ENCODE peak calls at places on chromosome 20, in eight cellular contexts. One of them, this sample, is unnamed.

GRCh38 chr20:63612276-63612931 is 14.5 kb downstream of the GMEB2 start:
- DNase-seq in GM23248: no peak
- DNase-seq in stimulated activated CD4-positive, alpha-beta T cell treated with anti-CD3 and anti-CD28 coated beads, Interleukin-2, amount 100 ng/mL, for 48 hours: no peak
- DNase-seq in NCI-H510A: no peak
- DNase-seq in progenitor cell of endocrine pancreas: no peak
- DNase-seq in CD8-positive, alpha-beta T cell: no peak
- DNase-seq in aorta: no peak
- DNase-seq in kidney tubule cell: no peak
- DNase-seq in this sample: no peak

GRCh38 chr20:37392441-37393195 is 46.7 kb downstream of the SRC start:
- DNase-seq in aorta: peak
- DNase-seq in kidney tubule cell: peak
- DNase-seq in stimulated activated CD4-positive, alpha-beta T cell treated with anti-CD3 and anti-CD28 coated beads, Interleukin-2, amount 100 ng/mL, for 48 hours: no peak
- DNase-seq in CD8-positive, alpha-beta T cell: no peak
- DNase-seq in progenitor cell of endocrine pancreas: no peak
- DNase-seq in GM23248: peak
- DNase-seq in NCI-H510A: no peak
- DNase-seq in this sample: no peak

GRCh38 chr20:18465536-18466200 is 1.2 kb downstream of the DZANK1 start:
- DNase-seq in CD8-positive, alpha-beta T cell: no peak
- DNase-seq in progenitor cell of endocrine pancreas: no peak
- DNase-seq in aorta: no peak
- DNase-seq in NCI-H510A: no peak
- DNase-seq in stimulated activated CD4-positive, alpha-beta T cell treated with anti-CD3 and anti-CD28 coated beads, Interleukin-2, amount 100 ng/mL, for 48 hours: no peak
- DNase-seq in kidney tubule cell: peak
- DNase-seq in GM23248: no peak
- DNase-seq in this sample: no peak

GRCh38 chr20:45336530-45337366 is 11.5 kb downstream of the SDC4 start:
- DNase-seq in stimulated activated CD4-positive, alpha-beta T cell treated with anti-CD3 and anti-CD28 coated beads, Interleukin-2, amount 100 ng/mL, for 48 hours: no peak
- DNase-seq in GM23248: peak
- DNase-seq in kidney tubule cell: peak
- DNase-seq in NCI-H510A: no peak
- DNase-seq in CD8-positive, alpha-beta T cell: no peak
- DNase-seq in progenitor cell of endocrine pancreas: no peak
- DNase-seq in aorta: peak
- DNase-seq in this sample: no peak

GRCh38 chr20:22438346-22438745 is 146.0 kb downstream of the FOXA2 start:
- DNase-seq in GM23248: no peak
- DNase-seq in NCI-H510A: no peak
- DNase-seq in CD8-positive, alpha-beta T cell: no peak
- DNase-seq in stimulated activated CD4-positive, alpha-beta T cell treated with anti-CD3 and anti-CD28 coated beads, Interleukin-2, amount 100 ng/mL, for 48 hours: no peak
- DNase-seq in kidney tubule cell: no peak
- DNase-seq in aorta: no peak
- DNase-seq in progenitor cell of endocrine pancreas: no peak
- DNase-seq in this sample: no peak

GRCh38 chr20:3847419-3847940 is 846 bp downstream of the MAVS start:
- DNase-seq in GM23248: no peak
- DNase-seq in progenitor cell of endocrine pancreas: no peak
- DNase-seq in aorta: no peak
- DNase-seq in kidney tubule cell: peak
- DNase-seq in stimulated activated CD4-positive, alpha-beta T cell treated with anti-CD3 and anti-CD28 coated beads, Interleukin-2, amount 100 ng/mL, for 48 hours: no peak
- DNase-seq in CD8-positive, alpha-beta T cell: no peak
- DNase-seq in NCI-H510A: no peak
- DNase-seq in this sample: no peak

GRCh38 chr20:57598491-57598890 is 21.7 kb downstream of the ZBP1 start:
- DNase-seq in kidney tubule cell: no peak
- DNase-seq in stimulated activated CD4-positive, alpha-beta T cell treated with anti-CD3 and anti-CD28 coated beads, Interleukin-2, amount 100 ng/mL, for 48 hours: no peak
- DNase-seq in NCI-H510A: no peak
- DNase-seq in progenitor cell of endocrine pancreas: no peak
- DNase-seq in CD8-positive, alpha-beta T cell: no peak
- DNase-seq in GM23248: no peak
- DNase-seq in aorta: no peak
- DNase-seq in this sample: no peak

GRCh38 chr20:58871533-58872102 is 19.1 kb downstream of the GNAS start:
- DNase-seq in kidney tubule cell: no peak
- DNase-seq in progenitor cell of endocrine pancreas: no peak
- DNase-seq in NCI-H510A: no peak
- DNase-seq in aorta: no peak
- DNase-seq in GM23248: no peak
- DNase-seq in stimulated activated CD4-positive, alpha-beta T cell treated with anti-CD3 and anti-CD28 coated beads, Interleukin-2, amount 100 ng/mL, for 48 hours: no peak
- DNase-seq in CD8-positive, alpha-beta T cell: no peak
- DNase-seq in this sample: no peak

GRCh38 chr20:4813076-4813838 is 91.5 kb downstream of the PRND start:
- DNase-seq in kidney tubule cell: peak
- DNase-seq in stimulated activated CD4-positive, alpha-beta T cell treated with anti-CD3 and anti-CD28 coated beads, Interleukin-2, amount 100 ng/mL, for 48 hours: no peak
- DNase-seq in progenitor cell of endocrine pancreas: no peak
- DNase-seq in GM23248: no peak
- DNase-seq in aorta: no peak
- DNase-seq in NCI-H510A: no peak
- DNase-seq in CD8-positive, alpha-beta T cell: peak
- DNase-seq in this sample: no peak

GRCh38 chr20:17905544-17905943 is 63.0 kb downstream of the SNX5 start:
- DNase-seq in NCI-H510A: no peak
- DNase-seq in aorta: no peak
- DNase-seq in GM23248: no peak
- DNase-seq in progenitor cell of endocrine pancreas: no peak
- DNase-seq in CD8-positive, alpha-beta T cell: no peak
- DNase-seq in stimulated activated CD4-positive, alpha-beta T cell treated with anti-CD3 and anti-CD28 coated beads, Interleukin-2, amount 100 ng/mL, for 48 hours: no peak
- DNase-seq in kidney tubule cell: no peak
- DNase-seq in this sample: no peak

GRCh38 chr20:54351371-54352136 is 123.8 kb upstream of the DOK5 start:
- DNase-seq in CD8-positive, alpha-beta T cell: no peak
- DNase-seq in kidney tubule cell: no peak
- DNase-seq in progenitor cell of endocrine pancreas: no peak
- DNase-seq in NCI-H510A: no peak
- DNase-seq in stimulated activated CD4-positive, alpha-beta T cell treated with anti-CD3 and anti-CD28 coated beads, Interleukin-2, amount 100 ng/mL, for 48 hours: no peak
- DNase-seq in aorta: no peak
- DNase-seq in GM23248: no peak
- DNase-seq in this sample: no peak

GRCh38 chr20:47438464-47439381 is 63.0 kb upstream of the NCOA3 start:
- DNase-seq in CD8-positive, alpha-beta T cell: no peak
- DNase-seq in NCI-H510A: no peak
- DNase-seq in stimulated activated CD4-positive, alpha-beta T cell treated with anti-CD3 and anti-CD28 coated beads, Interleukin-2, amount 100 ng/mL, for 48 hours: no peak
- DNase-seq in progenitor cell of endocrine pancreas: no peak
- DNase-seq in aorta: no peak
- DNase-seq in kidney tubule cell: peak
- DNase-seq in GM23248: no peak
- DNase-seq in this sample: no peak

GRCh38 chr20:48669946-48670630 is 157.7 kb downstream of the PREX1 start:
- DNase-seq in GM23248: no peak
- DNase-seq in CD8-positive, alpha-beta T cell: no peak
- DNase-seq in stimulated activated CD4-positive, alpha-beta T cell treated with anti-CD3 and anti-CD28 coated beads, Interleukin-2, amount 100 ng/mL, for 48 hours: no peak
- DNase-seq in progenitor cell of endocrine pancreas: no peak
- DNase-seq in aorta: no peak
- DNase-seq in kidney tubule cell: no peak
- DNase-seq in NCI-H510A: no peak
- DNase-seq in this sample: no peak

GRCh38 chr20:478949-479429 is 16.7 kb upstream of the TBC1D20 start:
- DNase-seq in GM23248: peak
- DNase-seq in stimulated activated CD4-positive, alpha-beta T cell treated with anti-CD3 and anti-CD28 coated beads, Interleukin-2, amount 100 ng/mL, for 48 hours: peak
- DNase-seq in CD8-positive, alpha-beta T cell: no peak
- DNase-seq in progenitor cell of endocrine pancreas: no peak
- DNase-seq in kidney tubule cell: peak
- DNase-seq in NCI-H510A: peak
- DNase-seq in aorta: no peak
- DNase-seq in this sample: no peak

GRCh38 chr20:62824476-62825287 is 7.8 kb downstream of the COL9A3 start:
- DNase-seq in kidney tubule cell: peak
- DNase-seq in progenitor cell of endocrine pancreas: no peak
- DNase-seq in aorta: no peak
- DNase-seq in NCI-H510A: peak
- DNase-seq in CD8-positive, alpha-beta T cell: no peak
- DNase-seq in GM23248: peak
- DNase-seq in stimulated activated CD4-positive, alpha-beta T cell treated with anti-CD3 and anti-CD28 coated beads, Interleukin-2, amount 100 ng/mL, for 48 hours: peak
- DNase-seq in this sample: no peak

GRCh38 chr20:58420798-58421496 is 31.9 kb downstream of the VAPB start:
- DNase-seq in aorta: no peak
- DNase-seq in kidney tubule cell: peak
- DNase-seq in progenitor cell of endocrine pancreas: no peak
- DNase-seq in CD8-positive, alpha-beta T cell: no peak
- DNase-seq in GM23248: peak
- DNase-seq in NCI-H510A: no peak
- DNase-seq in stimulated activated CD4-positive, alpha-beta T cell treated with anti-CD3 and anti-CD28 coated beads, Interleukin-2, amount 100 ng/mL, for 48 hours: no peak
- DNase-seq in this sample: no peak

GRCh38 chr20:9440891-9441290 is 73.5 kb upstream of the LAMP5 start:
- DNase-seq in progenitor cell of endocrine pancreas: no peak
- DNase-seq in stimulated activated CD4-positive, alpha-beta T cell treated with anti-CD3 and anti-CD28 coated beads, Interleukin-2, amount 100 ng/mL, for 48 hours: no peak
- DNase-seq in NCI-H510A: no peak
- DNase-seq in kidney tubule cell: no peak
- DNase-seq in aorta: no peak
- DNase-seq in CD8-positive, alpha-beta T cell: no peak
- DNase-seq in GM23248: no peak
- DNase-seq in this sample: no peak

GRCh38 chr20:33914871-33915270 is 78.8 kb upstream of the RALY start:
- DNase-seq in NCI-H510A: peak
- DNase-seq in stimulated activated CD4-positive, alpha-beta T cell treated with anti-CD3 and anti-CD28 coated beads, Interleukin-2, amount 100 ng/mL, for 48 hours: no peak
- DNase-seq in CD8-positive, alpha-beta T cell: peak
- DNase-seq in kidney tubule cell: peak
- DNase-seq in GM23248: peak
- DNase-seq in aorta: peak
- DNase-seq in progenitor cell of endocrine pancreas: no peak
- DNase-seq in this sample: no peak

GRCh38 chr20:60486345-60486744 is 528.1 kb downstream of the CDH26 start:
- DNase-seq in stimulated activated CD4-positive, alpha-beta T cell treated with anti-CD3 and anti-CD28 coated beads, Interleukin-2, amount 100 ng/mL, for 48 hours: no peak
- DNase-seq in progenitor cell of endocrine pancreas: no peak
- DNase-seq in NCI-H510A: no peak
- DNase-seq in CD8-positive, alpha-beta T cell: no peak
- DNase-seq in aorta: no peak
- DNase-seq in kidney tubule cell: no peak
- DNase-seq in GM23248: no peak
- DNase-seq in this sample: no peak

GRCh38 chr20:53555081-53555480 is 38.6 kb downstream of the ZNF217 start:
- DNase-seq in aorta: no peak
- DNase-seq in CD8-positive, alpha-beta T cell: no peak
- DNase-seq in progenitor cell of endocrine pancreas: no peak
- DNase-seq in GM23248: no peak
- DNase-seq in stimulated activated CD4-positive, alpha-beta T cell treated with anti-CD3 and anti-CD28 coated beads, Interleukin-2, amount 100 ng/mL, for 48 hours: no peak
- DNase-seq in kidney tubule cell: no peak
- DNase-seq in NCI-H510A: no peak
- DNase-seq in this sample: no peak

GRCh38 chr20:23515250-23515939 is 24.5 kb downstream of the CST8 start:
- DNase-seq in aorta: no peak
- DNase-seq in stimulated activated CD4-positive, alpha-beta T cell treated with anti-CD3 and anti-CD28 coated beads, Interleukin-2, amount 100 ng/mL, for 48 hours: no peak
- DNase-seq in kidney tubule cell: no peak
- DNase-seq in CD8-positive, alpha-beta T cell: no peak
- DNase-seq in GM23248: peak
- DNase-seq in progenitor cell of endocrine pancreas: no peak
- DNase-seq in NCI-H510A: no peak
- DNase-seq in this sample: no peak

GRCh38 chr20:37987602-37988290 is 45.5 kb downstream of the TTI1 start:
- DNase-seq in NCI-H510A: no peak
- DNase-seq in progenitor cell of endocrine pancreas: no peak
- DNase-seq in GM23248: no peak
- DNase-seq in aorta: no peak
- DNase-seq in CD8-positive, alpha-beta T cell: no peak
- DNase-seq in kidney tubule cell: no peak
- DNase-seq in stimulated activated CD4-positive, alpha-beta T cell treated with anti-CD3 and anti-CD28 coated beads, Interleukin-2, amount 100 ng/mL, for 48 hours: no peak
- DNase-seq in this sample: no peak

GRCh38 chr20:25125636-25126035 is 43.7 kb upstream of the VSX1 start:
- DNase-seq in GM23248: no peak
- DNase-seq in CD8-positive, alpha-beta T cell: no peak
- DNase-seq in stimulated activated CD4-positive, alpha-beta T cell treated with anti-CD3 and anti-CD28 coated beads, Interleukin-2, amount 100 ng/mL, for 48 hours: no peak
- DNase-seq in NCI-H510A: no peak
- DNase-seq in aorta: no peak
- DNase-seq in kidney tubule cell: no peak
- DNase-seq in progenitor cell of endocrine pancreas: no peak
- DNase-seq in this sample: no peak

GRCh38 chr20:53658973-53659372 is 65.3 kb upstream of the ZNF217 start:
- DNase-seq in GM23248: no peak
- DNase-seq in kidney tubule cell: peak
- DNase-seq in stimulated activated CD4-positive, alpha-beta T cell treated with anti-CD3 and anti-CD28 coated beads, Interleukin-2, amount 100 ng/mL, for 48 hours: no peak
- DNase-seq in CD8-positive, alpha-beta T cell: no peak
- DNase-seq in aorta: no peak
- DNase-seq in NCI-H510A: no peak
- DNase-seq in progenitor cell of endocrine pancreas: no peak
- DNase-seq in this sample: no peak

GRCh38 chr20:45059022-45059728 is 41.8 kb downstream of the KCNS1 start:
- DNase-seq in NCI-H510A: no peak
- DNase-seq in CD8-positive, alpha-beta T cell: no peak
- DNase-seq in aorta: no peak
- DNase-seq in GM23248: peak
- DNase-seq in stimulated activated CD4-positive, alpha-beta T cell treated with anti-CD3 and anti-CD28 coated beads, Interleukin-2, amount 100 ng/mL, for 48 hours: no peak
- DNase-seq in progenitor cell of endocrine pancreas: no peak
- DNase-seq in kidney tubule cell: peak
- DNase-seq in this sample: no peak

GRCh38 chr20:47786763-47787107 is 1.5 kb upstream of the SULF2 start:
- DNase-seq in aorta: no peak
- DNase-seq in CD8-positive, alpha-beta T cell: no peak
- DNase-seq in progenitor cell of endocrine pancreas: no peak
- DNase-seq in kidney tubule cell: no peak
- DNase-seq in GM23248: no peak
- DNase-seq in stimulated activated CD4-positive, alpha-beta T cell treated with anti-CD3 and anti-CD28 coated beads, Interleukin-2, amount 100 ng/mL, for 48 hours: no peak
- DNase-seq in NCI-H510A: no peak
- DNase-seq in this sample: no peak

GRCh38 chr20:20621191-20621590 is 91.3 kb downstream of the RALGAPA2 start:
- DNase-seq in progenitor cell of endocrine pancreas: no peak
- DNase-seq in kidney tubule cell: no peak
- DNase-seq in aorta: no peak
- DNase-seq in CD8-positive, alpha-beta T cell: no peak
- DNase-seq in NCI-H510A: no peak
- DNase-seq in stimulated activated CD4-positive, alpha-beta T cell treated with anti-CD3 and anti-CD28 coated beads, Interleukin-2, amount 100 ng/mL, for 48 hours: no peak
- DNase-seq in GM23248: peak
- DNase-seq in this sample: no peak

GRCh38 chr20:50588034-50588736 is 78.0 kb downstream of the PTPN1 start:
- DNase-seq in NCI-H510A: peak
- DNase-seq in kidney tubule cell: peak
- DNase-seq in aorta: peak
- DNase-seq in progenitor cell of endocrine pancreas: peak
- DNase-seq in CD8-positive, alpha-beta T cell: peak
- DNase-seq in GM23248: peak
- DNase-seq in stimulated activated CD4-positive, alpha-beta T cell treated with anti-CD3 and anti-CD28 coated beads, Interleukin-2, amount 100 ng/mL, for 48 hours: peak
- DNase-seq in this sample: no peak

GRCh38 chr20:13277663-13278295 is 56.7 kb downstream of the ISM1 start:
- DNase-seq in NCI-H510A: no peak
- DNase-seq in GM23248: peak
- DNase-seq in progenitor cell of endocrine pancreas: no peak
- DNase-seq in CD8-positive, alpha-beta T cell: no peak
- DNase-seq in kidney tubule cell: no peak
- DNase-seq in aorta: no peak
- DNase-seq in stimulated activated CD4-positive, alpha-beta T cell treated with anti-CD3 and anti-CD28 coated beads, Interleukin-2, amount 100 ng/mL, for 48 hours: no peak
- DNase-seq in this sample: no peak

GRCh38 chr20:37804584-37805566 is 98.1 kb upstream of the VSTM2L start:
- DNase-seq in progenitor cell of endocrine pancreas: no peak
- DNase-seq in stimulated activated CD4-positive, alpha-beta T cell treated with anti-CD3 and anti-CD28 coated beads, Interleukin-2, amount 100 ng/mL, for 48 hours: no peak
- DNase-seq in kidney tubule cell: no peak
- DNase-seq in NCI-H510A: no peak
- DNase-seq in CD8-positive, alpha-beta T cell: no peak
- DNase-seq in aorta: no peak
- DNase-seq in GM23248: no peak
- DNase-seq in this sample: no peak

GRCh38 chr20:17680836-17681740 is 954 bp downstream of the RRBP1 start:
- DNase-seq in stimulated activated CD4-positive, alpha-beta T cell treated with anti-CD3 and anti-CD28 coated beads, Interleukin-2, amount 100 ng/mL, for 48 hours: peak
- DNase-seq in progenitor cell of endocrine pancreas: peak
- DNase-seq in aorta: peak
- DNase-seq in GM23248: peak
- DNase-seq in CD8-positive, alpha-beta T cell: peak
- DNase-seq in kidney tubule cell: peak
- DNase-seq in NCI-H510A: peak
- DNase-seq in this sample: no peak

GRCh38 chr20:48656661-48657211 is 171.1 kb downstream of the PREX1 start:
- DNase-seq in stimulated activated CD4-positive, alpha-beta T cell treated with anti-CD3 and anti-CD28 coated beads, Interleukin-2, amount 100 ng/mL, for 48 hours: no peak
- DNase-seq in CD8-positive, alpha-beta T cell: no peak
- DNase-seq in NCI-H510A: no peak
- DNase-seq in GM23248: peak
- DNase-seq in kidney tubule cell: no peak
- DNase-seq in aorta: no peak
- DNase-seq in progenitor cell of endocrine pancreas: no peak
- DNase-seq in this sample: no peak

GRCh38 chr20:25750765-25751696 is 54.4 kb upstream of the ZNF337 start:
- DNase-seq in GM23248: peak
- DNase-seq in CD8-positive, alpha-beta T cell: peak
- DNase-seq in aorta: peak
- DNase-seq in stimulated activated CD4-positive, alpha-beta T cell treated with anti-CD3 and anti-CD28 coated beads, Interleukin-2, amount 100 ng/mL, for 48 hours: peak
- DNase-seq in NCI-H510A: no peak
- DNase-seq in kidney tubule cell: peak
- DNase-seq in progenitor cell of endocrine pancreas: no peak
- DNase-seq in this sample: no peak

GRCh38 chr20:31602779-31603441 is 2.2 kb upstream of the ID1 start:
- DNase-seq in CD8-positive, alpha-beta T cell: peak
- DNase-seq in aorta: no peak
- DNase-seq in stimulated activated CD4-positive, alpha-beta T cell treated with anti-CD3 and anti-CD28 coated beads, Interleukin-2, amount 100 ng/mL, for 48 hours: peak
- DNase-seq in kidney tubule cell: peak
- DNase-seq in progenitor cell of endocrine pancreas: no peak
- DNase-seq in NCI-H510A: no peak
- DNase-seq in GM23248: peak
- DNase-seq in this sample: no peak

This sample was measured in iPS DF 6.9.